ENCODE peak calls at places on chromosomes 5 and 9, in ten cellular contexts. Z is lower lobe of right lung, Q is astrocyte of the spinal cord, B is esophagus squamous epithelium, S is heart left ventricle, X is coronary artery, I is uterus, O is MM.1S, A is PC-9, R is endothelial cell. T is an unnamed sample.

GRCh38 chr5:125597338-125597737 is 825.9 kb upstream of the GRAMD2B start:
- DNase-seq in B (no peak), Z (no peak), R (no peak), O (no peak), A (no peak), I (no peak), S (no peak), Q (peak), X (no peak), T (no peak)

GRCh38 chr5:14143843-14144585 is 872 bp downstream of the TRIO start:
- DNase-seq in A (peak), Q (no peak), I (peak), X (peak), O (peak), R (peak), S (peak), B (no peak), Z (peak), T (no peak)

GRCh38 chr9:35828716-35829083 is at the start of gene FAM221B:
- DNase-seq in X (no peak), Z (peak), Q (no peak), B (no peak), A (no peak), I (no peak), S (no peak), O (peak), R (peak), T (no peak)

GRCh38 chr5:77305921-77306320 is 95.4 kb downstream of the PDE8B start:
- DNase-seq in R (no peak), I (peak), S (no peak), Z (no peak), B (no peak), A (no peak), O (no peak), X (no peak), Q (no peak), T (no peak)

GRCh38 chr9:121584421-121584820 is 67.0 kb upstream of the DAB2IP start:
- DNase-seq in A (no peak), X (no peak), S (no peak), B (no peak), Q (no peak), I (no peak), Z (no peak), O (no peak), R (no peak), T (no peak)

GRCh38 chr5:149420509-149421371 is 41.6 kb upstream of the IL17B start:
- DNase-seq in S (no peak), Z (no peak), I (peak), R (no peak), X (peak), Q (no peak), B (no peak), A (no peak), O (no peak), T (no peak)

GRCh38 chr9:121929893-121930875 is 162.9 kb downstream of the TTLL11 start:
- DNase-seq in Z (no peak), X (no peak), R (peak), I (no peak), O (no peak), A (no peak), B (no peak), S (no peak), Q (no peak), T (no peak)

GRCh38 chr5:103120607-103121200 is 603 bp downstream of the PPIP5K2 start:
- DNase-seq in Z (no peak), X (no peak), Q (peak), I (no peak), B (no peak), R (no peak), S (no peak), A (no peak), O (no peak), T (no peak)

GRCh38 chr5:150302301-150303069 is at the start of gene ARSI:
- DNase-seq in B (no peak), R (peak), A (peak), O (peak), S (peak), X (peak), I (peak), Z (no peak), Q (peak), T (no peak)

GRCh38 chr5:1097381-1097893 is 14.4 kb downstream of the SLC12A7 start:
- DNase-seq in A (no peak), X (no peak), I (no peak), B (no peak), Z (no peak), S (no peak), O (no peak), R (no peak), Q (no peak), T (no peak)

GRCh38 chr5:73307645-73308346 is 134.8 kb downstream of the TMEM174 start:
- DNase-seq in A (no peak), S (no peak), Z (no peak), B (no peak), O (no peak), R (no peak), X (no peak), I (no peak), Q (no peak), T (no peak)

GRCh38 chr5:32601623-32602295 is 16.4 kb downstream of the SUB1 start:
- DNase-seq in Q (no peak), A (no peak), S (no peak), X (no peak), R (no peak), B (no peak), O (no peak), I (no peak), Z (no peak), T (no peak)

GRCh38 chr5:138653502-138653901 is 78.3 kb upstream of the HSPA9 start:
- DNase-seq in A (peak), I (no peak), Z (no peak), O (peak), Q (no peak), X (no peak), S (no peak), B (no peak), R (no peak), T (no peak)
- TF ChIP-seq CTCF in A (peak), I (no peak), Z (no peak), O (peak), Q (peak), X (no peak), S (peak), B (no peak), R (no peak), T (no peak)

DNA sequence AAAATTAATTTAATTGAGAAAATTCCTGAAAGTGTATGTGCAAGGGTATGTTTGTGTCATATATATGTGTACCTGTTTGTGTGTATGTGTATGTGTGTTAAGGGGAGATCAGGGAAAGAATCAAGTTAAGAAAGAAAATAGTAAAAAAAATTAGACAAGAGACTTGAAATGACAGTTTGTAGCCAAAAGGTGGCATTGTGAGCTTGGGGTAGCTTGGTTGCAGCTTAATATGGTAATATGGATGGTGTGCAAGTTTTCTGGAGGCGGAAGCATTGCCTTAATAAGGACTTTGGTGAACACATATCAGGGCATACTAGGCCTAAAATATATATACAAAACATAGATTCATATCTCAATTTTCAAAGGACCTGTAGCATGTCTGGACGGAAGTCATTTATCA is 129.9 kb downstream of the INSYN2B start:
- DNase-seq in X (no peak), O (no peak), I (no peak), Z (no peak), A (no peak), B (no peak), S (no peak), Q (no peak), R (no peak), T (no peak)
- TF ChIP-seq CTCF in X (no peak), O (no peak), I (no peak), Z (no peak), A (peak), B (no peak), S (no peak), Q (peak), R (peak), T (peak)

DNA sequence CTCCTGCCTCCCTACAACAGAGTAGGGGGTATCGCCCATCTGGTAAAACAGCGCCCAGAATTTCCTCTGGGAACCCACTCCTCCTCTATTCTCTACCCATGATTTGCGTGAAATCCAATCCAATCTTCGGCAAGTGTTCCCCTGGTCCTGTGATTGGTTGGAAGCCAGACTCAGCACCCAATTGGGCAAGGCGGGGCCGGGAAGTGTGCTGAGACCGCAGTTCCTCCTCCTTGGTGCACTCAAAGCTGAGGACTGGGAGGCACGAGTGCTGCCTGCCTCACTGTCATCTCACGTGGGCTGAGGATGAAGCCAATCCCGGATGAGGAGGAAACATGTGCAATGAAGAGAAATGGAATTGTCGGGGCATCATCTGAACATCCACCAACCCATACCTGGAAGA is 21.0 kb downstream of the CPLX2 start:
- DNase-seq in B (no peak), I (no peak), A (no peak), R (no peak), X (no peak), S (no peak), Q (no peak), Z (no peak), O (no peak), T (no peak)
- TF ChIP-seq CTCF in B (no peak), I (no peak), A (no peak), R (no peak), X (no peak), S (no peak), Q (no peak), Z (no peak), O (no peak), T (no peak)

GRCh38 chr9:127890053-127890452 is 9.3 kb downstream of the ST6GALNAC6 start:
- DNase-seq in X (no peak), Z (no peak), A (no peak), Q (no peak), R (no peak), O (no peak), B (no peak), I (no peak), S (no peak), T (no peak)

GRCh38 chr9:127884976-127885490 is 7.6 kb upstream of the AK1 start:
- DNase-seq in Z (no peak), A (no peak), O (no peak), Q (no peak), B (no peak), S (no peak), X (no peak), I (no peak), R (no peak), T (no peak)

GRCh38 chr9:127885508-127886281 is 8.2 kb upstream of the AK1 start:
- DNase-seq in O (no peak), R (no peak), S (no peak), X (no peak), Z (no peak), A (no peak), Q (no peak), B (no peak), I (no peak), T (no peak)

GRCh38 chr9:127886401-127886972 is 9.0 kb upstream of the AK1 start:
- DNase-seq in S (no peak), R (no peak), Q (no peak), X (peak), O (no peak), B (no peak), Z (no peak), A (no peak), I (no peak), T (no peak)

GRCh38 chr9:127887792-127888191 is 10.3 kb upstream of the AK1 start:
- DNase-seq in O (no peak), S (no peak), X (no peak), I (no peak), B (no peak), Z (no peak), A (no peak), R (peak), Q (no peak), T (no peak)
- TF ChIP-seq CTCF in O (no peak), S (no peak), X (no peak), I (no peak), B (peak), Z (no peak), A (peak), R (peak), Q (peak), T (peak)

GRCh38 chr5:127936439-127936972 is 147.1 kb upstream of the SLC12A2 start:
- DNase-seq in Q (no peak), A (peak), B (no peak), S (no peak), I (no peak), R (no peak), X (no peak), O (no peak), Z (no peak), T (no peak)

GRCh38 chr5:127931396-127931795 is 152.2 kb upstream of the SLC12A2 start:
- DNase-seq in A (no peak), Q (no peak), Z (no peak), R (no peak), O (no peak), B (no peak), X (no peak), I (no peak), S (no peak), T (no peak)

GRCh38 chr5:127935398-127935797 is 148.2 kb upstream of the SLC12A2 start:
- DNase-seq in O (no peak), I (no peak), S (no peak), Q (no peak), X (no peak), A (no peak), R (no peak), Z (no peak), B (no peak), T (no peak)

GRCh38 chr5:127933348-127933747 is 150.2 kb upstream of the SLC12A2 start:
- DNase-seq in I (no peak), X (no peak), O (no peak), A (no peak), Q (no peak), Z (no peak), S (no peak), B (no peak), R (no peak), T (no peak)

GRCh38 chr5:127934791-127935256 is 148.7 kb upstream of the SLC12A2 start:
- DNase-seq in B (no peak), Q (peak), O (no peak), Z (no peak), X (no peak), S (no peak), R (no peak), A (peak), I (no peak), T (no peak)
- TF ChIP-seq CTCF in B (no peak), Q (no peak), O (no peak), Z (no peak), X (no peak), S (no peak), R (no peak), A (peak), I (no peak), T (no peak)